ENCODE peak calls at places on chromosomes 13 and 19, in five cellular contexts. P is fibroblast of villous mesenchyme, T is mesothelial cell of epicardium, Y is tibial nerve, E is left lung. U is an unnamed sample.

GRCh38 chr19:11254662-11255061 is 7.7 kb downstream of the DOCK6 start:
- DNase-seq in P (no peak), T (no peak), Y (no peak), E (no peak), U (no peak)

GRCh38 chr13:84607614-84608013 is 725.3 kb upstream of the SLITRK1 start:
- DNase-seq in P (peak; percentile 0), T (no peak), Y (no peak), E (no peak), U (no peak)

GRCh38 chr13:98944336-98944735 is 33.5 kb downstream of the DOCK9 start:
- DNase-seq in P (no peak), T (no peak), Y (no peak), E (no peak), U (no peak)

GRCh38 chr13:49063526-49063925 is 87.8 kb downstream of the FNDC3A start:
- DNase-seq in P (no peak), T (no peak), Y (no peak), E (no peak), U (no peak)

GRCh38 chr19:54534156-54534555 is 31.5 kb downstream of the LAIR2 start:
- DNase-seq in P (no peak), T (no peak), Y (no peak), E (no peak), U (no peak)

GRCh38 chr19:16377521-16377920 is 52.9 kb downstream of the KLF2 start:
- DNase-seq in P (no peak), T (no peak), Y (no peak), E (no peak), U (no peak)

GRCh38 chr19:9914315-9915207 is 21.8 kb downstream of the OLFM2 start:
- DNase-seq in P (peak; percentile 85), T (peak; percentile 80), Y (no peak), E (peak; percentile 66), U (peak; percentile 87)

GRCh38 chr13:74134226-74134776 is at the start of gene KLF12:
- DNase-seq in P (peak; percentile 85), T (peak; percentile 83), Y (peak; percentile 63), E (peak; percentile 90), U (peak; percentile 91)

GRCh38 chr19:46931197-46931596 is 70.4 kb downstream of the ARHGAP35 start:
- DNase-seq in P (no peak), T (no peak), Y (no peak), E (no peak), U (no peak)

GRCh38 chr19:4908781-4909171 is 525 bp upstream of the UHRF1 start:
- DNase-seq in P (no peak), T (no peak), Y (no peak), E (no peak), U (no peak)

GRCh38 chr19:1214862-1215731 is 9.5 kb downstream of the STK11 start:
- DNase-seq in P (no peak), T (no peak), Y (no peak), E (peak; percentile 70), U (no peak)

GRCh38 chr19:46718934-46719551 is 2.1 kb upstream of the PRKD2 start:
- DNase-seq in P (no peak), T (no peak), Y (no peak), E (no peak), U (peak; percentile 63)

GRCh38 chr13:44393391-44393790 is 19.8 kb downstream of the SERP2 start:
- DNase-seq in P (no peak), T (no peak), Y (no peak), E (no peak), U (no peak)

GRCh38 chr19:41753936-41754529 is 1.3 kb upstream of the CEACAM6 start:
- DNase-seq in P (peak; percentile 12), T (no peak), Y (peak; percentile 23), E (peak; percentile 62), U (peak; percentile 33)

GRCh38 chr13:20506676-20507075 is 19.0 kb downstream of the CRYL1 start:
- DNase-seq in P (no peak), T (no peak), Y (no peak), E (no peak), U (no peak)

GRCh38 chr19:10419200-10419645 is 1.1 kb upstream of the PDE4A start:
- DNase-seq in P (no peak), T (no peak), Y (no peak), E (no peak), U (no peak)

GRCh38 chr19:45676851-45677263 is 8.8 kb downstream of the GIPR start:
- DNase-seq in P (no peak), T (no peak), Y (no peak), E (peak; percentile 44), U (peak; percentile 45)

GRCh38 chr19:53870485-53870844 is 2.8 kb downstream of the MYADM start:
- DNase-seq in P (peak; percentile 23), T (no peak), Y (no peak), E (peak; percentile 68), U (no peak)

GRCh38 chr19:29263305-29264080 is 50.5 kb upstream of the UQCRFS1 start:
- DNase-seq in P (peak; percentile 2), T (peak; percentile 69), Y (peak; percentile 27), E (no peak), U (peak; percentile 53)

GRCh38 chr13:111909501-111909900 is 157.4 kb upstream of the SOX1 start:
- DNase-seq in P (no peak), T (peak; percentile 21), Y (no peak), E (no peak), U (no peak)

GRCh38 chr13:110949116-110949515 is 34.2 kb upstream of the ANKRD10 start:
- DNase-seq in P (no peak), T (no peak), Y (no peak), E (no peak), U (peak; percentile 9)

GRCh38 chr19:55115446-55116065 is 1.9 kb downstream of the PPP1R12C start:
- DNase-seq in P (peak; percentile 34), T (no peak), Y (no peak), E (no peak), U (no peak)

GRCh38 chr13:73948848-73949529 is 185.2 kb downstream of the KLF12 start:
- DNase-seq in P (no peak), T (no peak), Y (no peak), E (no peak), U (no peak)

GRCh38 chr19:1245884-1246816 is 2.2 kb upstream of the MIDN start:
- DNase-seq in P (no peak), T (no peak), Y (no peak), E (peak; percentile 45), U (no peak)

GRCh38 chr13:38350114-38350617 is 515 bp downstream of the UFM1 start:
- DNase-seq in P (peak; percentile 65), T (peak; percentile 64), Y (peak; percentile 21), E (peak; percentile 82), U (peak; percentile 36)

GRCh38 chr13:46109451-46109850 is 4.6 kb upstream of the CPB2 start:
- DNase-seq in P (no peak), T (no peak), Y (no peak), E (no peak), U (no peak)

GRCh38 chr13:46104868-46105267 is at the start of gene CPB2:
- DNase-seq in P (no peak), T (no peak), Y (no peak), E (no peak), U (no peak)

GRCh38 chr13:46111151-46111550 is 6.3 kb upstream of the CPB2 start:
- DNase-seq in P (no peak), T (no peak), Y (no peak), E (no peak), U (no peak)

GRCh38 chr13:46103037-46103436 is 1.8 kb downstream of the CPB2 start:
- DNase-seq in P (no peak), T (no peak), Y (no peak), E (no peak), U (no peak)

GRCh38 chr13:46106839-46107371 is 2.1 kb upstream of the CPB2 start:
- DNase-seq in P (no peak), T (no peak), Y (no peak), E (no peak), U (no peak)
- TF ChIP-seq CTCF in P (no peak), T (no peak), Y (no peak), E (no peak), U (no peak)

DNA sequence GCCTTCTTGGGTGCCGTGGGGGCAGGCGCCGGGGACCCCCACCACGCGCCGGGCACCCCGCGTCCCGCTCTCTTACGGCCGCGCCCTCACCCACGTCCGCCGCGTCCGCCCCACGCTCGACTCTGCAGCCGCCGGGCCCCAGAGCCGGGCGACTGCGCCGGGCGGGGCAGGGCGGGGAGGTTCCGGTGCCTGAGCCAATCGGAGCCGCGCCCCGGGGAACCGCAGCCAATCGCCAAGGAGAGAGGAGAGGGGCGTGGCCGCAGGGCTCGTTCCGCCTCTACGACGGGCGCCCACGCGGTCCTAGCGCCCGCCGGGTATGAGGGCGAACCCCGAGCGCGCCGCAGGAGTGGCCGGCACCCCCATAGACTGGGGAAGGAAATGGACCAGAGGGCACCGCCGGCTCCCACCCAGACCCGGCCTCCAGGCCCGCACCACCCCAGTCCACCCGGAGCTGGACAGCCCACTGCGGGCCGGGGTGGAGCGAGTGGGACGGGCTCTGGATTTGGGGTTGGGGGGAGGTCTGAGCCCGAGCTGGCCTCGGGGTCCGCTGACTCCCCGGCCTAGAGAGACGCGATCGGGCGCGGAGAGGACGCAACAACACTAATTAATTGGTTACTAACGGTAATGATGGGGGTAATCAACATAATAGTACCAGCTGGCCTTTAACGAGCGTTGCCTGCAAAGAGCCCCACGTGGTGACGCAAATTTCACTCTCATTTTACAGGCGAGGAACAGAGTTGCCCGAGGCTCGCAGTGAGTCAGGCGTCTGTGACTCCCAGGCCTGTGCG is at the start of gene MFSD12:
- DNase-seq in P (peak; percentile 98), T (peak; percentile 95), Y (peak; percentile 94), E (peak; percentile 93), U (peak; percentile 100)
- TF ChIP-seq CTCF in P (no peak), T (no peak), Y (no peak), E (no peak), U (no peak)

DNA sequence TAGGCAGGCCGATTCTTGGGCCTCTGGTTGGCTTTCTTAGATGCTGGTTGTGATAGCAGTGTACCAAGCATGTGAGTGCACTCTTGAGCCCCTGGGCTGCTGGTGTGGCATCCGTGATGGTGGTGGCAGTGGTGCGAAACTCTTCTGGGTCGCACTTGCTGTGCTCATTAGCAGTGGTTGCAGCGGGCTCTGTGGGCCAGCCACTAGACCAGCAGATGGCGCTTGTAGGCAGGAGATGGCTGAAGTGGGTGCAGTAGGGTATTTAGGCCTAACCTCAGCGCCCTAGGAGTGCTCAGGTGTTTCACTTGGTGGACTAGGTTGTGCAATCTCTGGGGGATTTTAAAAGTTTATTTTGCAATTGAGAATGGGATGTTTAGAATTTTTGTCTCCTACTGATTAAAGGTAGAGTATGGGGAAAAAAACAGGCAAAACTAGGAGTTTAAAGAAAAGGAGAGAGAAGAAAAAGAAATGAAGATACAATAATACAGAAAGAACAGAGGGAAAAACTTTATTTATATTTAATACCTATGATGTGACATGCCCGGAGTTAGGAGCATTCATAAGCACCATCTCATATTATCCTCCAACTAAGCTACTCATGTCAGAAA is 4.3 kb upstream of the ZNF17 start:
- DNase-seq in P (peak; percentile 56), T (peak; percentile 70), Y (no peak), E (peak; percentile 75), U (peak; percentile 76)
- TF ChIP-seq CTCF in P (peak; percentile 79), T (peak; percentile 32), Y (peak; percentile 45), E (peak; percentile 69), U (peak; percentile 81)

GRCh38 chr13:67077132-67077531 is 153.0 kb downstream of the PCDH9 start:
- DNase-seq in P (no peak), T (no peak), Y (no peak), E (no peak), U (no peak)

GRCh38 chr13:67071918-67072598 is 158.1 kb downstream of the PCDH9 start:
- DNase-seq in P (no peak), T (no peak), Y (no peak), E (no peak), U (no peak)

GRCh38 chr13:67078062-67078461 is 152.1 kb downstream of the PCDH9 start:
- DNase-seq in P (no peak), T (no peak), Y (no peak), E (no peak), U (no peak)

GRCh38 chr13:67076378-67076777 is 153.8 kb downstream of the PCDH9 start:
- DNase-seq in P (no peak), T (no peak), Y (no peak), E (no peak), U (no peak)

GRCh38 chr13:67075239-67075638 is 154.9 kb downstream of the PCDH9 start:
- DNase-seq in P (peak; percentile 4), T (no peak), Y (no peak), E (no peak), U (no peak)
- TF ChIP-seq CTCF in P (no peak), T (no peak), Y (no peak), E (no peak), U (no peak)